ENCODE peak calls at places on chromosome 4, in seven cellular contexts. M is endothelial cell of umbilical vein, X is Panc1, D is epithelial cell of proximal tubule, V is epithelial cell of esophagus, L is tibial nerve, Q is heart left ventricle. A is an unnamed sample.

GRCh38 chr4:74755486-74755885 is 38.8 kb downstream of the BTC start:
- DNase-seq in M (no peak), X (no peak), D (no peak), V (no peak), L (no peak), Q (no peak), A (no peak)

GRCh38 chr4:138915725-138916124 is 99.9 kb upstream of the NOCT start:
- DNase-seq in M (no peak), X (no peak), D (no peak), V (no peak), L (no peak), Q (no peak), A (no peak)

GRCh38 chr4:76197971-76198410 is 15.6 kb downstream of the SCARB2 start:
- DNase-seq in M (no peak), X (no peak), D (no peak), V (peak), L (peak), Q (peak), A (no peak)

GRCh38 chr4:150501019-150501727 is 80.8 kb upstream of the MAB21L2 start:
- DNase-seq in M (no peak), X (no peak), D (peak), V (peak), L (no peak), Q (no peak), A (no peak)

GRCh38 chr4:126264839-126265238 is 950.1 kb downstream of the FAT4 start:
- DNase-seq in M (no peak), X (no peak), D (no peak), V (peak), L (no peak), Q (no peak), A (no peak)

GRCh38 chr4:76535603-76536380 is 100.8 kb downstream of the SHROOM3 start:
- DNase-seq in M (no peak), X (no peak), D (no peak), V (no peak), L (no peak), Q (no peak), A (no peak)

GRCh38 chr4:10163296-10163695 is 46.7 kb upstream of the WDR1 start:
- DNase-seq in M (no peak), X (no peak), D (no peak), V (no peak), L (no peak), Q (no peak), A (no peak)

GRCh38 chr4:10285028-10285427 is 168.4 kb upstream of the WDR1 start:
- DNase-seq in M (no peak), X (no peak), D (no peak), V (peak), L (no peak), Q (no peak), A (no peak)

GRCh38 chr4:78749972-78750727 is 26.0 kb upstream of the BMP2K start:
- DNase-seq in M (peak), X (no peak), D (no peak), V (no peak), L (no peak), Q (no peak), A (peak)

DNA sequence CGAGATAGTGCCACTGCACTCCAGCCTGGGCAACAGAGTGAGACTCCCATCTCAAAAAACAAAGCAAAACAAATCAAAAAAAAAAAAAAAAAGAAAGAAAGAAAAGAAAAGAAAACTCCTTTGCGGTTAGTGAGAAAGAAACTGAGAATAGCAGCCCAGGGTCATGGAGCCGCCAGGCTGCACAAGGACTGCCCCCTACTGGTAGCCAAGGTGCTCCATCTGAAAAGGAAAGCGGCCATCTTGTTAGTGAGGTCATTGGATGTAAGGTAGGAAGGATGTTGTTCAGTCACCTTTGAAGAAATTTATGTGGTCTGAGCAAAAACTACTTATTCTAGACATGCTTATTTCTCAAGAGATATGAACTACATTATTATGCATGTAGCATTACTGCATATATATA is 660.6 kb upstream of the TENM3 start:
- DNase-seq in M (no peak), X (no peak), D (no peak), V (no peak), L (no peak), Q (no peak), A (no peak)
- TF ChIP-seq CTCF in M (no peak), X (peak), D (no peak), V (no peak), L (no peak), Q (no peak), A (no peak)

GRCh38 chr4:1870578-1871443 is at the start of gene NSD2:
- DNase-seq in M (peak), X (no peak), D (no peak), V (peak), L (peak), Q (peak), A (peak)
- TF ChIP-seq CTCF in M (no peak), X (no peak), D (no peak), V (no peak), L (no peak), Q (no peak), A (no peak)

GRCh38 chr4:31727030-31727429 is 1006.9 kb downstream of the PCDH7 start:
- DNase-seq in M (no peak), X (no peak), D (no peak), V (no peak), L (no peak), Q (no peak), A (no peak)
- TF ChIP-seq CTCF in M (no peak), X (no peak), D (no peak), V (no peak), L (no peak), Q (no peak), A (no peak)

DNA sequence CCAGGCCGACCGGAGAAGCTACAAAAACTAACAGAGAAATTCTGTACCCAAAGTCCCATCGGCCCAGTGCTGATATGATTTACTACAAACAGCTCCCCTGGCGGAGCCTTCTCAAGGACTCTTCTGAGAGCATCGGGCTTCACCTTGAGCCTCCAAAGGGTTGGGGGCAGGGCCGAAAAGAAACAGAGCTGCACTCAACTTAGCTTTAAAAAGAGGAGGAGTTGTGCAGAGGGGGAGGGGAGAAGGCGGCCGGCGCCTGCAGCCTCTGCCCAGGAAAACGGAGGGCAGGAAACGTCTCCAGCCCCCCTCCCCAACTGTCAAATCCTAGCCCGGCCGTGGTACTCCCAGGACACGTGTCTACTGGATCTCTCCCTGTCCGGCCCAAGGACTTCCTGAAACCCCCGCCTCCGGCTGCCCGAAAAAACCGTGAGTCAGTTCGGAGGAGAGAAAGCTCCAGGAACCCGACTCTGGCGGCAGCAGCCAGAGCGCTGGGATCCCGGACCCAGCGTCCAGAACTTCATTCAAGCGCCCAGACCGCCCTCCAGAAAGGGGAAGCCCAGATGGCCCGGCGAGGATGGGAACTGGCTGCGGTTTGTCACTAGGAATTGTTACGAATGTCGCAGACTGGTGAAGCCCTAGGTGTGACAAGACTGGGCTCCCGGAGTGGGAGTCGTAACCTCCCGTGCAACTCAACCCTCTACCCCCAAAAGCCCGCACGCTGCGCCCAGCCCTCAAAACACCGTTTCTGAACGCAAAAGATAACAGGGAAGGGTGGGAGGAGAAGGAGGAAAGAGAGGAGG is 1.0 kb downstream of the ADAMTS3 start:
- DNase-seq in M (peak), X (no peak), D (peak), V (peak), L (peak), Q (peak), A (peak)
- TF ChIP-seq CTCF in M (peak), X (peak), D (peak), V (peak), L (no peak), Q (no peak), A (no peak)

GRCh38 chr4:27096142-27096824 is 235.6 kb downstream of the STIM2 start:
- DNase-seq in M (no peak), X (no peak), D (no peak), V (no peak), L (no peak), Q (no peak), A (no peak)
- TF ChIP-seq CTCF in M (no peak), X (no peak), D (no peak), V (no peak), L (no peak), Q (no peak), A (no peak)

GRCh38 chr4:96670381-96670780 is 830.5 kb downstream of the PDHA2 start:
- DNase-seq in M (no peak), X (no peak), D (no peak), V (no peak), L (no peak), Q (no peak), A (no peak)
- TF ChIP-seq CTCF in M (no peak), X (no peak), D (no peak), V (no peak), L (no peak), Q (no peak), A (no peak)

GRCh38 chr4:159386620-159387019 is 283.7 kb downstream of the RAPGEF2 start:
- DNase-seq in M (no peak), X (no peak), D (no peak), V (no peak), L (no peak), Q (no peak), A (no peak)

GRCh38 chr4:159382875-159383568 is 280.1 kb downstream of the RAPGEF2 start:
- DNase-seq in M (peak), X (no peak), D (no peak), V (no peak), L (no peak), Q (no peak), A (no peak)

GRCh38 chr4:159383569-159383934 is 280.7 kb downstream of the RAPGEF2 start:
- DNase-seq in M (no peak), X (no peak), D (no peak), V (no peak), L (no peak), Q (no peak), A (no peak)

GRCh38 chr4:159384017-159384416 is 281.1 kb downstream of the RAPGEF2 start:
- DNase-seq in M (no peak), X (no peak), D (no peak), V (no peak), L (no peak), Q (no peak), A (no peak)

DNA sequence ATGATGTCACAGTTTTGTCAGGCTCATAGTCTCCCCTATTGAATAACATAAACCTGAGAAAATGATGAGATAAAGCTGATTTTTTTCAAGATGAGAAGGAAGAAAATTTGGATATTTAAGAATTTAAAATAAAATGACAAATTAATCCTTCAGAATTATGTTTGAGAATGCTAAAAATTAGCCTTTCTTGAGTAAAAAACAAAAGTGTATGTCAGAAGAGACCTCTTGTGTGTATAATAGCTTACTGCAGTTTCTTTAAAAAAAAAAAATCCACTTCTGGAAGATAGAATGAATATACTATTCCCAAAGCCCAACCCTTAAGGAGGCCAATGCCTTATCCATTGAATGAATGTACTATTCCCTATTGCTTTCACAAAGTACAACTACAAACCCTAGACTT is 281.7 kb downstream of the RAPGEF2 start:
- DNase-seq in M (no peak), X (no peak), D (no peak), V (no peak), L (no peak), Q (no peak), A (no peak)
- TF ChIP-seq CTCF in M (no peak), X (no peak), D (no peak), V (no peak), L (no peak), Q (peak), A (no peak)